ENCODE peak calls at places on chromosomes 5 and 9, in five cellular contexts. F is GM23338, C is astrocyte of the spinal cord, U is Peyer's patch, Z is endothelial cell of umbilical vein. I is an unnamed sample.

GRCh38 chr5:169511708-169512107 is 71.9 kb upstream of the SPDL1 start:
- DNase-seq in F (peak; percentile 30), C (no peak), U (no peak), Z (no peak), I (no peak)

GRCh38 chr9:134496413-134497282 is 145.0 kb upstream of the COL5A1 start:
- DNase-seq in F (no peak), C (peak; percentile 66), U (no peak), Z (no peak), I (peak; percentile 63)

GRCh38 chr9:115757461-115757860 is 396.1 kb upstream of the PAPPA start:
- DNase-seq in F (no peak), C (no peak), U (no peak), Z (no peak), I (no peak)

GRCh38 chr5:98933446-98934072 is 4.8 kb upstream of the CHD1 start:
- DNase-seq in F (no peak), C (no peak), U (no peak), Z (no peak), I (no peak)

GRCh38 chr5:159899067-159900049 is 16.9 kb upstream of the ADRA1B start:
- DNase-seq in F (no peak), C (peak; percentile 67), U (no peak), Z (no peak), I (peak; percentile 58)

GRCh38 chr5:147234098-147234824 is 565 bp upstream of the STK32A start:
- DNase-seq in F (peak; percentile 27), C (no peak), U (no peak), Z (no peak), I (no peak)

GRCh38 chr9:121230231-121230630 is 28.6 kb upstream of the RAB14 start:
- DNase-seq in F (no peak), C (no peak), U (no peak), Z (no peak), I (no peak)

GRCh38 chr9:128393971-128394370 is 22.8 kb downstream of the URM1 start:
- DNase-seq in F (no peak), C (no peak), U (no peak), Z (no peak), I (no peak)

GRCh38 chr9:124839612-124840299 is 13.5 kb upstream of the WDR38 start:
- DNase-seq in F (peak; percentile 89), C (no peak), U (no peak), Z (peak; percentile 62), I (peak; percentile 52)

GRCh38 chr5:15615859-15616258 is 115.9 kb downstream of the FBXL7 start:
- DNase-seq in F (no peak), C (no peak), U (no peak), Z (no peak), I (peak; percentile 25)

GRCh38 chr5:94316916-94317838 is 301.2 kb downstream of the KIAA0825 start:
- DNase-seq in F (no peak), C (no peak), U (no peak), Z (no peak), I (peak; percentile 4)

GRCh38 chr5:38871790-38872551 is 26.2 kb downstream of the OSMR start:
- DNase-seq in F (no peak), C (peak; percentile 97), U (no peak), Z (peak; percentile 87), I (peak; percentile 98)

GRCh38 chr9:104009853-104010252 is 84.3 kb upstream of the SMC2 start:
- DNase-seq in F (no peak), C (no peak), U (no peak), Z (no peak), I (peak; percentile 22)

GRCh38 chr5:143760137-143760505 is 51.8 kb upstream of the HMHB1 start:
- DNase-seq in F (no peak), C (no peak), U (no peak), Z (no peak), I (no peak)

GRCh38 chr5:163696270-163696887 is 191.0 kb downstream of the MAT2B start:
- DNase-seq in F (peak; percentile 88), C (peak; percentile 81), U (no peak), Z (peak; percentile 87), I (peak; percentile 92)

DNA sequence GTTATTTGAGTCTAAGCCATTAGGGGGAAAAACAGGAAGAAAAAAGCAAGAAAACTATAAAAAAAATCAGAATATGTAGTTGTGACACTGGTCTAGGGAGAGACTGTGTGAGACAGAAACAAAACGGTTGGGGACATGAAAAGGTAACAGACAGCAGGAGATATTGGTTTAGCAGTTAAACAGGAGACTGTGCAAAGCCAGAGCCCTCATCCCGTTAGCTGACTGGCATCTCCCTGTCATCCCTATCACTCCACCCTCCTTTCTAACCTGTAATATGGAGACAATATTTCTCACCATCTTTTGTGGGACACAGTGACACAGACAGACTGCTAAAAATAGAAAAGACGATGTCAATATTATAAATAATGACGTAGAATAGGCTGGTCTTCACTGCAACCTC is 190.4 kb downstream of the MAT2B start:
- DNase-seq in F (no peak), C (no peak), U (no peak), Z (no peak), I (no peak)
- TF ChIP-seq CTCF in F (no peak), C (no peak), U (no peak), Z (no peak), I (no peak)

GRCh38 chr9:14346301-14346721 is 32.4 kb upstream of the NFIB start:
- DNase-seq in F (peak; percentile 75), C (no peak), U (peak; percentile 55), Z (no peak), I (no peak)
- H3K4me3 ChIP-seq in F (peak overlapping the region; percentile 88), C (no peak overlapping the region), U (peak overlapping the region; percentile 41), Z (no peak overlapping the region), I (peak overlapping the region; percentile 22)

DNA sequence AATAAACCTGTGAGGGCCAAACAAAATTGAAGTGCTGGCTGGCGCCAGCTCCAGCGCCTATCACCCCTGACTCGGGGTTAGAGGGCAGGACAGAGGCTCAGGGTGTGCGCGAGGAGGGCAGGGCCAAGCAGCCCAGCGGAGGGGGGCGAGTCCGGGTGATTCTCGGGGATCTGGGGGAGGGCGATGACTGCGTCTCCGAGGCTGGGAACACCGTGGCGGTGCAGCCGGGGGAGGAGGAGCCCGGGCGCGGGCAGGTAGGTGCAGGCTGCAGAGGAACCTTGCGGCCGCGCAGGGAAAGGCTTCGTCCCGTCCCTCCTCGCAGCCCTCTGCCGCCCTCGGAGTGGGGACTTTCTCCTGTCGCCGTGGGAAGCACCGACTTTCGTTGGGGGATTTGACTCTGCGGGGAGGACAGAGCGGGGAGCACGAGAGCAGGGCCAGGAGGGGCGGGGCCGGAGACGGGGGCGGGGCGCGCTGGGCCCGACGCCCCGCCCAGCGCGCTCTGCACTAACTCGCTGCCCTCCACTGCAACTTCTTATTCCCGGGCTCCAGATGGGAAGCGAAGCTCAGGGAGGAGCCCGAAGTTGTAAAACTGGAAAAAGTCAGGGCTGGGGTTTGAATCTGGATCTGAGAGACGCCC is 5.3 kb downstream of the RGS14 start:
- DNase-seq in F (peak; percentile 87), C (no peak), U (peak; percentile 88), Z (peak; percentile 53), I (no peak)
- TF ChIP-seq CTCF in F (no peak), C (peak; percentile 3), U (no peak), Z (no peak), I (no peak)

DNA sequence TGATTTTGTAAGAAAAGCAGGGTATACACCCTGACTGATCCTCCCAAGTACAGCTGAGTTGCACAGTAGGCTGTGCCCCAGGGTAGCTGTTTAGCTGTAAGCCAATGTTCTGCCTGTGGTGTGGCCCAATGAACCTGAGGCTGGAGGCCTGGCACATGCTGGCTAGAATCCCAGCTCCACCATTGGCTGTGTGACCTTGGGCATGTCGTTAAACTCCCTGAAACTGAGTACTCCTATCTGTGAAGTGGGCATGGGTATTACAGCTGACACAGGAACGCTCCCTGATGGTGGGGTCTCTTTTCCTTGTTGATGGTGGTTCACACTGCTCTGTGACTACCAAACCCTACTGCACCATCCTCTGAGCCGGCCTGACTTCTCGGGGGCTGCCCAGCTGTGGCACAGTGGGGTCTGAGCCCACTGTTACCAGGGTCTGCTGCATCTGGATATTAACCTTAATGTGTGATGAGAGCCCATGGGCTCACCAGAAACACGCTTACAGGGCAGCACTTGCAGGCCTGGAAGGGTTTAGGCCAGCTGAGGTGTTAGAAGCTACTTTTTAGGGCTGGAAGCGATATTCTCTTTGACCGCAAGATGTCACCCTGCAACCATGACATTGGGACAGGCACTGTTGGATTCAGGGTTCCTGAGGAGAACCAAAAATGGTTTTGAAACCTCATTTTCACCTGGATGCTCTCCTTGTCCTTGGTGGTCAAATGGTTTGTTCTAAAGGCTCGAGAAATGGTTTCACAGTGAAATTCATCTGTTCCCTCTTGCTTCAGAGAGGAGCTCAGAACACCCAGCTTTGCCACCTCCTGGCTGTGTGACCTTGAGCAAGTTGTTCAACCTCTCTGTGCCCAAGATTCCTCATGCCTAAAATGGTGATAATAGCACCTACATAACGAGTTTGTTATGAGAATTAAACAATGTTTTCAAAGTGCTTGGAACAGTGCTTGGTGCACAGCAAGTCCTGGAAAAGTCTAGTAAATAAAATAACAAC is 6.8 kb upstream of the GADD45G start:
- DNase-seq in F (peak; percentile 85), C (peak; percentile 54), U (no peak), Z (peak; percentile 58), I (peak; percentile 80)
- H3K4me3 ChIP-seq in F (no peak overlapping the region), C (no peak overlapping the region), U (no peak overlapping the region), Z (no peak overlapping the region), I (no peak overlapping the region)

GRCh38 chr5:180609817-180610550 is 18.7 kb upstream of the SCGB3A1 start:
- DNase-seq in F (no peak), C (no peak), U (no peak), Z (no peak), I (no peak)
- TF ChIP-seq CTCF in F (no peak), C (no peak), U (no peak), Z (no peak), I (no peak)

GRCh38 chr5:117945261-117945660 is 1043.1 kb downstream of the DTWD2 start:
- DNase-seq in F (no peak), C (no peak), U (no peak), Z (no peak), I (no peak)

GRCh38 chr5:117943521-117943920 is 1044.8 kb downstream of the DTWD2 start:
- DNase-seq in F (no peak), C (no peak), U (no peak), Z (no peak), I (no peak)

GRCh38 chr5:117947836-117948235 is 1040.5 kb downstream of the DTWD2 start:
- DNase-seq in F (no peak), C (no peak), U (no peak), Z (no peak), I (no peak)

GRCh38 chr5:117943120-117943519 is 1045.2 kb downstream of the DTWD2 start:
- DNase-seq in F (no peak), C (no peak), U (no peak), Z (no peak), I (no peak)

DNA sequence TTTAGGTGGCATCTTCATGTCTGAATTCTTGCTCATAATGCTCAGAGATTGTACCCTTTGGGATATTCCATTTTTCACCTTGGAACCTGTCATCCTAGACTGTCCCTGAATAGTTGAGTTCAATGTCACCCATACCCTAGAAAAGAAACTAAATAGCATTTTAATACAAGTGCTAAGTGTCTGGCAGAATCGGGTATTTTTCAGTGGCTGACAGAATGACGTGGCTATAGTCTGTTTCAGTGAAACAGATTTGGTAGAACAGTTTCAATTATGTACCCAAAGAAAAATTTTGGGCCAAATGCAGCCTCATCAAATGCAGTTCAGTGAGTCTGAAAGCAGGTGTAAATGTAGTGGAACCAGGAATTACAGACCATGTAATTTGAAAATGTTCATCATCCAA is 1041.2 kb downstream of the DTWD2 start:
- DNase-seq in F (no peak), C (no peak), U (no peak), Z (no peak), I (no peak)
- H3K4me3 ChIP-seq in F (no peak overlapping the region), C (no peak overlapping the region), U (no peak overlapping the region), Z (no peak overlapping the region), I (no peak overlapping the region)

I was measured in choroid plexus epithelial cell.